ENCODE peak calls at places on chromosome 2, in six cellular contexts. M, H, D, A, K and L are unnamed samples.

GRCh38 chr2:164479460-164479859 is 141.8 kb downstream of the GRB14 start:
- DNase-seq in M (peak; percentile 58), H (no peak), D (no peak), A (no peak), K (no peak), L (peak; percentile 22)

GRCh38 chr2:36394804-36395203 is 39.2 kb downstream of the CRIM1 start:
- DNase-seq in M (no peak), H (no peak), D (no peak), A (no peak), K (no peak), L (no peak)

GRCh38 chr2:237178396-237178795 is 92.7 kb downstream of the COPS8 start:
- DNase-seq in M (no peak), H (no peak), D (no peak), A (no peak), K (no peak), L (peak; percentile 100)

GRCh38 chr2:176283268-176283667 is 14.0 kb downstream of the MTX2 start:
- DNase-seq in M (peak; percentile 66), H (no peak), D (no peak), A (no peak), K (no peak), L (peak; percentile 38)

GRCh38 chr2:204670124-204670523 is 124.8 kb downstream of the PARD3B start:
- DNase-seq in M (peak; percentile 67), H (no peak), D (no peak), A (no peak), K (no peak), L (peak; percentile 12)

GRCh38 chr2:170942615-170943014 is 13.6 kb downstream of the GORASP2 start:
- DNase-seq in M (no peak), H (no peak), D (no peak), A (no peak), K (no peak), L (no peak)

GRCh38 chr2:134679294-134679693 is 39.5 kb downstream of the TMEM163 start:
- DNase-seq in M (no peak), H (no peak), D (no peak), A (no peak), K (no peak), L (no peak)

GRCh38 chr2:201402651-201403573 is 45.8 kb upstream of the FLACC1 start:
- DNase-seq in M (no peak), H (no peak), D (no peak), A (no peak), K (no peak), L (peak; percentile 55)

GRCh38 chr2:133581027-133581760 is 12.9 kb upstream of the NCKAP5 start:
- DNase-seq in M (peak; percentile 77), H (no peak), D (no peak), A (no peak), K (no peak), L (peak; percentile 86)

GRCh38 chr2:120818441-120818920 is 82.8 kb downstream of the GLI2 start:
- DNase-seq in M (no peak), H (peak; percentile 41), D (no peak), A (no peak), K (peak; percentile 88), L (peak; percentile 95)

GRCh38 chr2:222859786-222860726 is 780 bp upstream of the ACSL3 start:
- DNase-seq in M (peak; percentile 80), H (peak; percentile 56), D (peak; percentile 92), A (peak; percentile 67), K (peak; percentile 77), L (peak; percentile 64)

GRCh38 chr2:160267022-160267421 is 67.0 kb upstream of the ITGB6 start:
- DNase-seq in M (no peak), H (no peak), D (no peak), A (no peak), K (no peak), L (no peak)

DNA sequence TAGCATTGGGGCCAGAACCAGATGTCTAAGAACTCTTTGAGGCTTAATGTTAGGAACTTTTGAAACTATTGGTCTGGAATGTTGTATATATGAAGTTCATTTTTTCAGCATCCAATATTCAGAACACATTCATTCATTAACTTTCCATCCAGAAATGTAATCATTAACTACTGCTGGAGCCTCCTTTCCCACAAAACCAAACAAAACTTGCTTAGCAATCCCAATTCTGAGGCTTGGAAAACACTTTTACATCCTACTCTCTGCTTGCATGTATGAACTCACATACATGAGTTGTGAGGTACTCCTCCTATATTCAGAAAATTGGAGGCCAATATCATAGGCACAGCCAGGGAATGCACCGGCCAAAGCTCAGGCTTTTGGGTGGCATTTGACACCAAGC is 841 bp upstream of the LRATD1 start:
- DNase-seq in M (no peak), H (no peak), D (no peak), A (no peak), K (no peak), L (no peak)
- H3K4me3 ChIP-seq in M (no peak overlapping the region), H (no peak overlapping the region), D (no peak overlapping the region), A (no peak overlapping the region), K (no peak overlapping the region), L (no peak overlapping the region)

GRCh38 chr2:213151437-213152064 is at the start of gene IKZF2:
- DNase-seq in M (peak; percentile 85), H (peak; percentile 91), D (peak; percentile 76), A (peak; percentile 93), K (peak; percentile 84), L (peak; percentile 94)
- H3K27ac ChIP-seq in M (peak within 1 kb of the TSS; percentile 27), H (peak within 1 kb of the TSS; percentile 89), D (peak within 1 kb of the TSS; percentile 84), A (peak within 1 kb of the TSS; percentile 90), K (peak within 1 kb of the TSS; percentile 98), L (peak within 1 kb of the TSS; percentile 95)

GRCh38 chr2:189408294-189408693 is 33.0 kb upstream of the WDR75 start:
- DNase-seq in M (peak; percentile 68), H (no peak), D (no peak), A (no peak), K (no peak), L (peak; percentile 18)

GRCh38 chr2:189406612-189407011 is 34.7 kb upstream of the WDR75 start:
- DNase-seq in M (no peak), H (no peak), D (no peak), A (no peak), K (no peak), L (no peak)

GRCh38 chr2:189407944-189408209 is 33.4 kb upstream of the WDR75 start:
- DNase-seq in M (no peak), H (no peak), D (no peak), A (no peak), K (no peak), L (no peak)

GRCh38 chr2:189409136-189409535 is 32.1 kb upstream of the WDR75 start:
- DNase-seq in M (peak; percentile 10), H (no peak), D (no peak), A (no peak), K (no peak), L (peak; percentile 24)

GRCh38 chr2:189407161-189407943 is 33.9 kb upstream of the WDR75 start:
- DNase-seq in M (peak; percentile 81), H (no peak), D (no peak), A (no peak), K (no peak), L (peak; percentile 87)
- H3K4me3 ChIP-seq in M (peak overlapping the region; percentile 33), H (no peak overlapping the region), D (no peak overlapping the region), A (no peak overlapping the region), K (peak overlapping the region; percentile 55), L (peak overlapping the region; percentile 26)

GRCh38 chr2:157628532-157629415 is at the start of gene ACVR1C:
- DNase-seq in M (peak; percentile 58), H (peak; percentile 82), D (peak; percentile 51), A (peak; percentile 86), K (peak; percentile 69), L (peak; percentile 37)

GRCh38 chr2:157627594-157628281 is 926 bp downstream of the ACVR1C start:
- DNase-seq in M (peak; percentile 1), H (peak; percentile 41), D (no peak), A (no peak), K (peak; percentile 65), L (peak; percentile 3)

GRCh38 chr2:157625311-157625710 is 3.4 kb downstream of the ACVR1C start:
- DNase-seq in M (no peak), H (no peak), D (no peak), A (no peak), K (no peak), L (no peak)

GRCh38 chr2:157628282-157628531 is 457 bp downstream of the ACVR1C start:
- DNase-seq in M (no peak), H (no peak), D (no peak), A (no peak), K (peak; percentile 67), L (no peak)
- H3K27ac ChIP-seq in M (no peak overlapping the region), H (peak overlapping the region; percentile 31), D (no peak overlapping the region), A (no peak overlapping the region), K (no peak overlapping the region), L (no peak overlapping the region)

GRCh38 chr2:63300835-63301234 is 250.2 kb downstream of the OTX1 start:
- DNase-seq in M (no peak), H (no peak), D (no peak), A (no peak), K (no peak), L (no peak)

DNA sequence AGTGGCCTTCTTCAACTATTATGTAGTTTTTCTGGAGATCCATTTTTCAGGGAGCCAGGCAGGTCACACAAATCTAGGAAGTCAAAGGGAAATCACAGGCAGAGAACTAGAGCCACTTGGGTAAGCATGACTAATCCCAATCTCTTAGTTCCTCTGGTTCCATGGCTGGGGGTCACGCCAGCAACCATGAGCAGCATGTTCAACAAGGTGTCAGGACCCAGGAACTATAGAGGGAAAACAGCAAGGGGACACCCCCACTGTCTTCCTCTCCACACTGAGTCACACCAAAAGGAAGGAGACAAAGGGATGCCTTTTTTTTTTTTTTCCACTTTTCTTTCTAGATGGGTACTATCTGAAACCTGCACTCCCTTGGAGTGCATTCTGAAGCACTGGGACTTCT is 250.9 kb downstream of the OTX1 start:
- DNase-seq in M (no peak), H (no peak), D (no peak), A (no peak), K (no peak), L (no peak)
- H3K4me3 ChIP-seq in M (no peak overlapping the region), H (no peak overlapping the region), D (no peak overlapping the region), A (no peak overlapping the region), K (no peak overlapping the region), L (no peak overlapping the region)

GRCh38 chr2:172172513-172173217 is 70.0 kb upstream of the DLX2 start:
- DNase-seq in M (peak; percentile 52), H (peak; percentile 82), D (no peak), A (peak; percentile 86), K (no peak), L (peak; percentile 44)
- H3K27ac ChIP-seq in M (no peak overlapping the region), H (no peak overlapping the region), D (peak overlapping the region; percentile 37), A (no peak overlapping the region), K (no peak overlapping the region), L (peak overlapping the region; percentile 33)

GRCh38 chr2:127888772-127889171 is 3.0 kb upstream of the AMMECR1L start:
- DNase-seq in M (no peak), H (no peak), D (no peak), A (no peak), K (no peak), L (no peak)

GRCh38 chr2:127887452-127888219 is 1.9 kb upstream of the AMMECR1L start:
- DNase-seq in M (no peak), H (no peak), D (no peak), A (no peak), K (no peak), L (no peak)

GRCh38 chr2:127879899-127880298 is 5.9 kb downstream of the AMMECR1L start:
- DNase-seq in M (no peak), H (no peak), D (no peak), A (no peak), K (no peak), L (no peak)

GRCh38 chr2:127884436-127884835 is 1.3 kb downstream of the AMMECR1L start:
- DNase-seq in M (peak; percentile 11), H (no peak), D (no peak), A (no peak), K (no peak), L (peak; percentile 89)
- H3K4me3 ChIP-seq in M (peak overlapping the region; percentile 77), H (peak overlapping the region; percentile 66), D (peak overlapping the region; percentile 44), A (peak overlapping the region; percentile 66), K (peak overlapping the region; percentile 77), L (peak overlapping the region; percentile 53)